ENCODE peak calls at places on chromosome 2, in eight cellular contexts. One of them, this sample, is unnamed.

GRCh38 chr2:187453078-187453641 is 5.1 kb upstream of the CALCRL start:
- DNase-seq in stimulated activated naive CD4-positive, alpha-beta T cell: peak; percentile 20
- DNase-seq in HFFc6: no peak
- DNase-seq in GDM1: peak; percentile 8
- DNase-seq in HL-60: no peak
- DNase-seq in GF-D8: no peak
- DNase-seq in activated CD8-positive, alpha-beta T cell treated with anti-CD3 and anti-CD28 coated beads for 36 hours: no peak
- DNase-seq in AG10803: peak; percentile 23
- DNase-seq in this sample: no peak

GRCh38 chr2:12765203-12765602 is 48.5 kb downstream of the TRIB2 start:
- DNase-seq in stimulated activated naive CD4-positive, alpha-beta T cell: no peak
- DNase-seq in HFFc6: peak; percentile 15
- DNase-seq in GDM1: no peak
- DNase-seq in HL-60: no peak
- DNase-seq in GF-D8: no peak
- DNase-seq in activated CD8-positive, alpha-beta T cell treated with anti-CD3 and anti-CD28 coated beads for 36 hours: no peak
- DNase-seq in AG10803: no peak
- DNase-seq in this sample: no peak

GRCh38 chr2:83191316-83191715 is 1267.8 kb downstream of the SUCLG1 start:
- DNase-seq in stimulated activated naive CD4-positive, alpha-beta T cell: no peak
- DNase-seq in HFFc6: no peak
- DNase-seq in GDM1: no peak
- DNase-seq in HL-60: no peak
- DNase-seq in GF-D8: no peak
- DNase-seq in activated CD8-positive, alpha-beta T cell treated with anti-CD3 and anti-CD28 coated beads for 36 hours: no peak
- DNase-seq in AG10803: peak; percentile 9
- DNase-seq in this sample: no peak

GRCh38 chr2:222362336-222362735 is 62.0 kb upstream of the SGPP2 start:
- DNase-seq in stimulated activated naive CD4-positive, alpha-beta T cell: no peak
- DNase-seq in HFFc6: no peak
- DNase-seq in GDM1: no peak
- DNase-seq in HL-60: no peak
- DNase-seq in GF-D8: no peak
- DNase-seq in activated CD8-positive, alpha-beta T cell treated with anti-CD3 and anti-CD28 coated beads for 36 hours: no peak
- DNase-seq in AG10803: no peak
- DNase-seq in this sample: no peak

GRCh38 chr2:120991401-120991800 is 255.7 kb downstream of the GLI2 start:
- DNase-seq in stimulated activated naive CD4-positive, alpha-beta T cell: no peak
- DNase-seq in HFFc6: no peak
- DNase-seq in GDM1: no peak
- DNase-seq in HL-60: no peak
- DNase-seq in GF-D8: no peak
- DNase-seq in activated CD8-positive, alpha-beta T cell treated with anti-CD3 and anti-CD28 coated beads for 36 hours: no peak
- DNase-seq in AG10803: no peak
- DNase-seq in this sample: no peak

GRCh38 chr2:109032229-109032800 is 43.3 kb upstream of the EDAR start:
- DNase-seq in stimulated activated naive CD4-positive, alpha-beta T cell: peak; percentile 96
- DNase-seq in HFFc6: no peak
- DNase-seq in GDM1: no peak
- DNase-seq in HL-60: no peak
- DNase-seq in GF-D8: no peak
- DNase-seq in activated CD8-positive, alpha-beta T cell treated with anti-CD3 and anti-CD28 coated beads for 36 hours: peak; percentile 46
- DNase-seq in AG10803: no peak
- DNase-seq in this sample: peak; percentile 31

GRCh38 chr2:63851912-63852311 is 10.2 kb downstream of the UGP2 start:
- DNase-seq in stimulated activated naive CD4-positive, alpha-beta T cell: no peak
- DNase-seq in HFFc6: no peak
- DNase-seq in GDM1: no peak
- DNase-seq in HL-60: no peak
- DNase-seq in GF-D8: no peak
- DNase-seq in activated CD8-positive, alpha-beta T cell treated with anti-CD3 and anti-CD28 coated beads for 36 hours: no peak
- DNase-seq in AG10803: no peak
- DNase-seq in this sample: no peak

GRCh38 chr2:16264491-16264890 is 324.1 kb downstream of the MYCN start:
- DNase-seq in stimulated activated naive CD4-positive, alpha-beta T cell: no peak
- DNase-seq in HFFc6: no peak
- DNase-seq in GDM1: no peak
- DNase-seq in HL-60: no peak
- DNase-seq in GF-D8: no peak
- DNase-seq in activated CD8-positive, alpha-beta T cell treated with anti-CD3 and anti-CD28 coated beads for 36 hours: no peak
- DNase-seq in AG10803: no peak
- DNase-seq in this sample: no peak

GRCh38 chr2:220046507-220046906 is 419.1 kb downstream of the SLC4A3 start:
- DNase-seq in stimulated activated naive CD4-positive, alpha-beta T cell: no peak
- DNase-seq in HFFc6: no peak
- DNase-seq in GDM1: no peak
- DNase-seq in HL-60: no peak
- DNase-seq in GF-D8: no peak
- DNase-seq in activated CD8-positive, alpha-beta T cell treated with anti-CD3 and anti-CD28 coated beads for 36 hours: no peak
- DNase-seq in AG10803: peak; percentile 42
- DNase-seq in this sample: no peak

GRCh38 chr2:20449501-20450200 is 2.8 kb downstream of the RHOB start:
- DNase-seq in stimulated activated naive CD4-positive, alpha-beta T cell: no peak
- DNase-seq in HFFc6: no peak
- DNase-seq in GDM1: no peak
- DNase-seq in HL-60: no peak
- DNase-seq in GF-D8: no peak
- DNase-seq in activated CD8-positive, alpha-beta T cell treated with anti-CD3 and anti-CD28 coated beads for 36 hours: no peak
- DNase-seq in AG10803: no peak
- DNase-seq in this sample: no peak